ENCODE peak calls at places on chromosomes 13 and 19, in eight cellular contexts. U, B, P, N, M, R, S and C are unnamed samples.

GRCh38 chr13:110149036-110149435 is 157.9 kb downstream of the COL4A1 start:
- DNase-seq in P (no peak), S (no peak), B (no peak), N (no peak), M (no peak), R (no peak), U (no peak), C (no peak)

GRCh38 chr19:5804516-5805464 is at the start of gene NRTN:
- DNase-seq in S (no peak), P (no peak), R (peak; percentile 60), M (no peak), N (peak; percentile 89), U (no peak), B (peak; percentile 38), C (peak; percentile 41)

GRCh38 chr13:51324714-51325440 is 14.6 kb upstream of the SERPINE3 start:
- DNase-seq in S (no peak), R (no peak), P (no peak), N (no peak), B (no peak), M (no peak), U (peak; percentile 55), C (no peak)

GRCh38 chr19:48683349-48683748 is 10.5 kb upstream of the NTN5 start:
- DNase-seq in R (no peak), S (no peak), N (no peak), B (no peak), U (no peak), M (peak; percentile 7), P (no peak), C (peak; percentile 41)

GRCh38 chr19:47036233-47036651 is 12.2 kb downstream of the TMEM160 start:
- DNase-seq in P (no peak), B (no peak), U (no peak), S (no peak), R (no peak), N (peak; percentile 54), M (no peak), C (no peak)

GRCh38 chr19:45477216-45477615 is 9.4 kb downstream of the FOSB start:
- DNase-seq in U (no peak), M (no peak), B (no peak), R (no peak), P (no peak), S (no peak), N (no peak), C (no peak)

GRCh38 chr19:11382898-11383705 is 1.0 kb downstream of the EPOR start:
- DNase-seq in S (peak; percentile 30), U (peak; percentile 52), M (no peak), R (peak; percentile 63), N (peak; percentile 76), B (peak; percentile 13), P (no peak), C (no peak)

GRCh38 chr13:98706446-98707110 is 45.9 kb downstream of the SLC15A1 start:
- DNase-seq in P (no peak), S (no peak), R (no peak), B (no peak), N (no peak), M (no peak), U (peak; percentile 11), C (no peak)

GRCh38 chr19:54921082-54921481 is 15.1 kb downstream of the NCR1 start:
- DNase-seq in N (no peak), U (no peak), M (no peak), R (no peak), S (no peak), P (no peak), B (no peak), C (no peak)